ENCODE peak calls at places on chromosomes 13 and 19, in ten cellular contexts. Q is SJSA1; B is GM06990; C is HCT116; T is stimulated activated CD4-positive, alpha-beta T cell treated with anti-CD3 and anti-CD28 coated beads, Interleukin-15, amount 100 ng/mL, for 24 hours; Y is skeletal muscle cell; G is fibroblast of mammary gland; L is tibial nerve; W is uterus; M is ELR. O is an unnamed sample.

GRCh38 chr13:46113596-46113995 is 8.8 kb upstream of the CPB2 start:
- DNase-seq in Q (no peak), B (no peak), C (no peak), T (no peak), Y (no peak), G (peak), L (no peak), W (no peak), M (peak), O (no peak)

GRCh38 chr13:98389319-98389718 is 187.6 kb downstream of the STK24 start:
- DNase-seq in Q (no peak), B (no peak), C (no peak), T (no peak), Y (no peak), G (peak), L (no peak), W (no peak), M (no peak), O (no peak)

GRCh38 chr13:32164622-32165268 is 133.2 kb downstream of the FRY start:
- DNase-seq in Q (peak), B (peak), C (peak), T (peak), Y (peak), G (peak), L (no peak), W (no peak), M (peak), O (no peak)

GRCh38 chr19:1261863-1262686 is 7.1 kb upstream of the CIRBP start:
- DNase-seq in Q (no peak), B (no peak), C (no peak), T (no peak), Y (no peak), G (peak), L (no peak), W (peak), M (peak), O (peak)

GRCh38 chr19:2170219-2170618 is 6.5 kb downstream of the DOT1L start:
- DNase-seq in Q (no peak), B (no peak), C (no peak), T (no peak), Y (no peak), G (no peak), L (no peak), W (no peak), M (no peak), O (no peak)

GRCh38 chr13:74200081-74200480 is 65.9 kb upstream of the KLF12 start:
- DNase-seq in Q (no peak), B (no peak), C (no peak), T (no peak), Y (no peak), G (no peak), L (no peak), W (no peak), M (peak), O (no peak)

GRCh38 chr13:83449666-83450395 is 432.4 kb downstream of the SLITRK1 start:
- DNase-seq in Q (no peak), B (no peak), C (no peak), T (no peak), Y (peak), G (peak), L (no peak), W (no peak), M (peak), O (no peak)

GRCh38 chr19:29626386-29626785 is 20.3 kb downstream of the POP4 start:
- DNase-seq in Q (no peak), B (no peak), C (no peak), T (no peak), Y (no peak), G (no peak), L (no peak), W (no peak), M (no peak), O (no peak)

GRCh38 chr13:23020246-23020843 is 160.4 kb upstream of the SGCG start:
- DNase-seq in Q (no peak), B (peak), C (peak), T (peak), Y (peak), G (peak), L (peak), W (peak), M (peak), O (peak)

GRCh38 chr13:43072394-43072793 is 49.0 kb downstream of the DNAJC15 start:
- DNase-seq in Q (no peak), B (no peak), C (no peak), T (no peak), Y (no peak), G (peak), L (peak), W (peak), M (no peak), O (no peak)

GRCh38 chr19:40739030-40739839 is 11.0 kb downstream of the ACTMAP start:
- DNase-seq in Q (no peak), B (no peak), C (no peak), T (no peak), Y (no peak), G (no peak), L (no peak), W (no peak), M (no peak), O (no peak)

GRCh38 chr13:32585625-32586021 is 629 bp upstream of the PDS5B start:
- DNase-seq in Q (no peak), B (peak), C (no peak), T (no peak), Y (no peak), G (no peak), L (no peak), W (peak), M (no peak), O (peak)

GRCh38 chr13:50735071-50735470 is 108.4 kb downstream of the DLEU7 start:
- DNase-seq in Q (no peak), B (no peak), C (no peak), T (no peak), Y (no peak), G (no peak), L (no peak), W (no peak), M (no peak), O (no peak)

GRCh38 chr13:33490461-33491327 is 205.1 kb upstream of the STARD13 start:
- DNase-seq in Q (no peak), B (no peak), C (no peak), T (no peak), Y (no peak), G (no peak), L (no peak), W (peak), M (no peak), O (no peak)

GRCh38 chr13:72798817-72799216 is 16.9 kb downstream of the PIBF1 start:
- DNase-seq in Q (no peak), B (no peak), C (no peak), T (no peak), Y (no peak), G (no peak), L (no peak), W (no peak), M (no peak), O (no peak)

GRCh38 chr19:16078759-16079707 is 2.7 kb downstream of the TPM4 start:
- DNase-seq in Q (peak), B (peak), C (peak), T (peak), Y (peak), G (peak), L (peak), W (peak), M (peak), O (peak)

GRCh38 chr13:110028311-110028710 is 241.9 kb upstream of the IRS2 start:
- DNase-seq in Q (no peak), B (no peak), C (no peak), T (no peak), Y (no peak), G (no peak), L (no peak), W (no peak), M (no peak), O (no peak)

GRCh38 chr13:106183410-106184128 is 351.9 kb downstream of the EFNB2 start:
- DNase-seq in Q (no peak), B (no peak), C (no peak), T (no peak), Y (no peak), G (no peak), L (no peak), W (no peak), M (no peak), O (no peak)

GRCh38 chr13:25143693-25144092 is 28.4 kb downstream of the AMER2 start:
- DNase-seq in Q (no peak), B (no peak), C (no peak), T (no peak), Y (no peak), G (no peak), L (no peak), W (no peak), M (no peak), O (no peak)

GRCh38 chr19:36054119-36054732 is at the start of gene THAP8:
- DNase-seq in Q (peak), B (peak), C (peak), T (peak), Y (peak), G (peak), L (peak), W (peak), M (peak), O (peak)

GRCh38 chr19:19361075-19361594 is 40.5 kb downstream of the MAU2 start:
- DNase-seq in Q (peak), B (peak), C (peak), T (peak), Y (peak), G (peak), L (peak), W (peak), M (peak), O (peak)

GRCh38 chr13:113976711-113977684 is 3.1 kb upstream of the C13orf46 start:
- DNase-seq in Q (peak), B (no peak), C (no peak), T (no peak), Y (no peak), G (peak), L (no peak), W (no peak), M (peak), O (no peak)

GRCh38 chr19:39998511-39998910 is 1.7 kb downstream of the ZNF546 start:
- DNase-seq in Q (no peak), B (no peak), C (no peak), T (no peak), Y (no peak), G (peak), L (no peak), W (no peak), M (peak), O (no peak)

GRCh38 chr19:5228932-5229777 is 111.5 kb downstream of the PTPRS start:
- DNase-seq in Q (no peak), B (no peak), C (no peak), T (no peak), Y (no peak), G (no peak), L (no peak), W (no peak), M (no peak), O (no peak)

GRCh38 chr19:31261651-31262331 is 87.4 kb downstream of the TSHZ3 start:
- DNase-seq in Q (peak), B (no peak), C (no peak), T (no peak), Y (no peak), G (no peak), L (no peak), W (peak), M (no peak), O (no peak)

O was measured in activated effector memory CD4-positive, alpha-beta T cell treated with anti-CD3 and anti-CD28 coated beads, Interleukin-2, amount 50 U/mL, for 16 hours.